ENCODE peak calls at places on chromosome 13, in four cellular contexts. O is K562, E is WTC11, G is HepG2. Q is an unnamed sample.

GRCh38 chr13:108223850-108224503 is 5.8 kb downstream of the ABHD13 start:
- DNase-seq in O (no peak), E (no peak), G (no peak), Q (no peak)

GRCh38 chr13:105471683-105472082 is 1063.8 kb downstream of the EFNB2 start:
- DNase-seq in O (no peak), E (no peak), G (no peak), Q (no peak)

GRCh38 chr13:85286081-85286480 is 513.1 kb downstream of the SLITRK6 start:
- DNase-seq in O (no peak), E (no peak), G (no peak), Q (no peak)

GRCh38 chr13:47903836-47904235 is 97.2 kb downstream of the SUCLA2 start:
- DNase-seq in O (no peak), E (no peak), G (no peak), Q (no peak)

GRCh38 chr13:109712187-109712601 is 74.2 kb downstream of the IRS2 start:
- DNase-seq in O (peak; percentile 6), E (no peak), G (no peak), Q (no peak)

GRCh38 chr13:32504876-32505275 is 33.7 kb downstream of the N4BP2L2 start:
- DNase-seq in O (no peak), E (no peak), G (no peak), Q (no peak)

GRCh38 chr13:94079876-94080275 is 399.6 kb downstream of the DCT start:
- DNase-seq in O (no peak), E (no peak), G (no peak), Q (no peak)

GRCh38 chr13:110421696-110422395 is 114.8 kb downstream of the COL4A2 start:
- DNase-seq in O (peak; percentile 7), E (no peak), G (no peak), Q (no peak)

GRCh38 chr13:48636550-48636949 is 17.2 kb upstream of the CYSLTR2 start:
- DNase-seq in O (no peak), E (no peak), G (no peak), Q (no peak)

GRCh38 chr13:44809152-44809551 is 180.1 kb downstream of the NUFIP1 start:
- DNase-seq in O (no peak), E (no peak), G (no peak), Q (no peak)

GRCh38 chr13:77528834-77529500 is 6.5 kb upstream of the SCEL start:
- DNase-seq in O (no peak), E (no peak), G (no peak), Q (no peak)

GRCh38 chr13:40026741-40027140 is 371.3 kb downstream of the COG6 start:
- DNase-seq in O (no peak), E (no peak), G (no peak), Q (no peak)

GRCh38 chr13:59659981-59660380 is 503.7 kb downstream of the DIAPH3 start:
- DNase-seq in O (no peak), E (no peak), G (no peak), Q (no peak)

GRCh38 chr13:76758257-76758656 is 127.9 kb downstream of the KCTD12 start:
- DNase-seq in O (no peak), E (no peak), G (no peak), Q (no peak)

GRCh38 chr13:55792544-55793178 is 1348.1 kb upstream of the PRR20A start:
- DNase-seq in O (no peak), E (no peak), G (no peak), Q (no peak)

GRCh38 chr13:41064493-41064892 is 3.2 kb downstream of the WBP4 start:
- DNase-seq in O (no peak), E (no peak), G (no peak), Q (no peak)

GRCh38 chr13:112225429-112226090 is 150.6 kb upstream of the SPACA7 start:
- DNase-seq in O (no peak), E (no peak), G (no peak), Q (no peak)

GRCh38 chr13:110161112-110161897 is 145.7 kb downstream of the COL4A1 start:
- DNase-seq in O (no peak), E (no peak), G (no peak), Q (no peak)

GRCh38 chr13:60001892-60002291 is 161.8 kb downstream of the DIAPH3 start:
- DNase-seq in O (no peak), E (no peak), G (no peak), Q (no peak)

GRCh38 chr13:54373211-54373610 is 1344.6 kb downstream of the OLFM4 start:
- DNase-seq in O (no peak), E (peak; percentile 23), G (no peak), Q (no peak)

GRCh38 chr13:112124100-112124499 is 57.2 kb downstream of the SOX1 start:
- DNase-seq in O (no peak), E (no peak), G (no peak), Q (no peak)

GRCh38 chr13:106038752-106039151 is 496.7 kb downstream of the EFNB2 start:
- DNase-seq in O (no peak), E (no peak), G (no peak), Q (no peak)

GRCh38 chr13:24071423-24072075 is 89.0 kb upstream of the SPATA13 start:
- DNase-seq in O (no peak), E (no peak), G (no peak), Q (no peak)
- TF ChIP-seq HMGXB4 in O (no peak), E (no peak), G (no peak), Q (no peak)

GRCh38 chr13:27810461-27810860 is 18.2 kb downstream of the GSX1 start:
- DNase-seq in O (no peak), E (no peak), G (no peak), Q (no peak)

GRCh38 chr13:27806744-27807387 is 14.6 kb downstream of the GSX1 start:
- DNase-seq in O (no peak), E (no peak), G (no peak), Q (no peak)

GRCh38 chr13:27813826-27814225 is 21.5 kb downstream of the GSX1 start:
- DNase-seq in O (no peak), E (no peak), G (no peak), Q (no peak)

GRCh38 chr13:27810009-27810408 is 17.7 kb downstream of the GSX1 start:
- DNase-seq in O (no peak), E (no peak), G (no peak), Q (no peak)

DNA sequence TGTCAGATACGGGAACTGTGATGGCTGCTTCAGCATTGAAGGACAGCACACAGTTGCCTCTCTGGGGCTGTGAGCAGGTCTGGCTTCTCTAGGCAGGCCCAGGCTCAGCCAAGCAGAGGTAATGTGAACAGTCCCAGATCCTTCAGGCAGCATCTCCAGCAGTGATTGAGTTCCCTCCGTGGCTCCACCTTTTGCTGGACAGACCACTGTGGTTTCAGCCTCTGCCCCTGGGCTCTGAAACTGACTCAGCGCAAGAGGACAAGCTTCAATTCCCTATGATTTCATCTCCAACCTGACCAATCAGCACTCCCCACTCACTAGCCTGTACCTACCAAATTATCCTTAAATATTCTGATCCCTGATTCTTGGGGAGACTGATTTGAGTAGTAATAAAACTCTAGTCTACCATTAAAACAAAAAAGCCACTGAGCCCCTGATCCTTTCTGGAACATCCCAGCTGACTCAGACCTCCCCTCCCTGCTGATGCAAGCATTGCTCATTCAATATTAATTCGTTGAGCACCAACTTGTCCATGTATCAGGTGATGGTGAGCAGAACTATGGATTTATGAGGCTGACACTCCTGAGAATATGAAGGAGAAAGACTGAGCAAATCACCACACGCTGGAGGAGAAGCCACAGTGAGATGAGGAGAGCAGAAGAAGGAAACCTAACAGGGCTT is 16.7 kb downstream of the GSX1 start:
- DNase-seq in O (no peak), E (no peak), G (no peak), Q (no peak)
- TF ChIP-seq HMGXB4 in O (no peak), E (no peak), G (no peak), Q (no peak)

GRCh38 chr13:98984983-98985382 is 7.1 kb upstream of the DOCK9 start:
- DNase-seq in O (peak; percentile 17), E (peak; percentile 35), G (no peak), Q (no peak)
- TF ChIP-seq HMGXB4 in O (no peak), E (no peak), G (no peak), Q (no peak)

DNA sequence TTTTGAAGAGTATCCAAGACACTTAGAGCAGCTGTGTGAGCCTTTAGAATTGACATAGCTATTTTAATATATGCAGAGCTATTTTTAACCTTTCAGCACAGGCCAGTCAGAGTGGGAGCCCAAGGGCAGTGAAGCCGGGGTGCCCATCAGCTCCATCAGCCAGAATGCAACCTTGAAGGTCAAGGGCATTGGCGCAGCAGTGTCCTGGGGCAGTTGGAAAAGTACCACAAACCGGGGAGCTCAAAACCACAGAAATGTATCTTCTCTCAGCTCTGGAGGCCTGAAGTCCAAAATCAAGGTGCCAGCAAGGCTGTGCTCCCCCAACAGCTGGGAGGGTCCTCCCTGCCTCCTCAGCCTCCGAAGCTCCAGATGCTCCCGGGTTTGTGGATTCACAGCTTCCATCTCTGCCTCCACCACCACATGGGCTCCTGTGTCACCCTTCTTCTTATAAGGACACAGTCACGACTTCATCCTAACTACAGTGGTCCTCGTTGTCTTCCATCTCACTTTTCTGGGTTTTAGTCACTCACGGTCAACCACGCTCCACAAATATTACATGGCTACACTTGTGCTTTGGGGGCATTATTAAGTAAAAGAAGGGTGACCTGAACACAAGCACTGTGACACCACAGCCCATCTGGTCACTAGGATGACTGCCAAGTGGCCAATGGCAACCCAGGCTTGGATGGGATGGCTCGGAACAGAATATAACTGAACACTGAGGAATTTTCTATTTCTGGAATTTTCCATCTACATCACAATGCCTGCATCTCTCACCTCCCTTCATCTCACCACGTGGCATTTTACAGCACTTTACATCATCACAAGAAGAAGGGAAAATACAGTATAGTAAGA is 15.9 kb upstream of the GAS6 start:
- DNase-seq in O (no peak), E (no peak), G (no peak), Q (no peak)
- TF ChIP-seq HMGXB4 in O (no peak), E (no peak), G (no peak), Q (no peak)

GRCh38 chr13:29936961-29937360 is 86.5 kb upstream of the UBL3 start:
- DNase-seq in O (no peak), E (no peak), G (no peak), Q (no peak)

GRCh38 chr13:29939158-29939557 is 88.7 kb upstream of the UBL3 start:
- DNase-seq in O (no peak), E (no peak), G (no peak), Q (no peak)

GRCh38 chr13:29936051-29936813 is 85.8 kb upstream of the UBL3 start:
- DNase-seq in O (no peak), E (no peak), G (no peak), Q (no peak)

GRCh38 chr13:29937379-29937778 is 87.0 kb upstream of the UBL3 start:
- DNase-seq in O (no peak), E (no peak), G (no peak), Q (no peak)

GRCh38 chr13:29937836-29938235 is 87.4 kb upstream of the UBL3 start:
- DNase-seq in O (no peak), E (no peak), G (no peak), Q (no peak)
- TF ChIP-seq HMGXB4 in O (no peak), E (no peak), G (no peak), Q (no peak)